ENCODE peak calls at places on chromosomes 5 and 9, in four cellular contexts. K is mucosa of gallbladder, V is AG04450, E is SJSA1. R is an unnamed sample.

GRCh38 chr5:14414615-14415515 is 166.7 kb upstream of the OTULINL start:
- DNase-seq in E (no peak), K (no peak), V (no peak), R (peak; percentile 32)

GRCh38 chr5:157177935-157178334 is 2.7 kb upstream of the ITK start:
- DNase-seq in V (no peak), K (no peak), E (no peak), R (peak; percentile 27)

GRCh38 chr9:131030239-131030977 is 21.4 kb downstream of the LAMC3 start:
- DNase-seq in E (no peak), V (no peak), K (no peak), R (no peak)

GRCh38 chr5:501040-501832 is 23.0 kb downstream of the SLC9A3 start:
- DNase-seq in E (no peak), K (peak; percentile 61), V (no peak), R (no peak)

GRCh38 chr5:177553671-177554429 is 513 bp downstream of the FAM193B start:
- DNase-seq in E (peak; percentile 48), V (no peak), K (peak; percentile 15), R (peak; percentile 60)

GRCh38 chr9:120625222-120625621 is 45.3 kb upstream of the CDK5RAP2 start:
- DNase-seq in V (no peak), K (no peak), E (no peak), R (no peak)

GRCh38 chr9:136282272-136282861 is 21.5 kb downstream of the CCDC187 start:
- DNase-seq in K (no peak), V (no peak), E (no peak), R (no peak)

GRCh38 chr5:100520348-100520747 is 14.8 kb upstream of the FAM174A start:
- DNase-seq in K (no peak), E (no peak), V (no peak), R (no peak)

GRCh38 chr5:145846087-145846486 is 10.9 kb upstream of the PRELID2 start:
- DNase-seq in V (no peak), E (no peak), K (no peak), R (no peak)

GRCh38 chr9:91156451-91157234 is 205.1 kb downstream of the AUH start:
- DNase-seq in E (no peak), K (no peak), V (no peak), R (peak; percentile 36)

GRCh38 chr5:155024015-155024414 is 10.5 kb downstream of the KIF4B start:
- DNase-seq in V (no peak), K (no peak), E (no peak), R (no peak)

GRCh38 chr5:59592101-59592500 is 301.4 kb downstream of the PDE4D start:
- DNase-seq in E (no peak), K (no peak), V (peak; percentile 4), R (no peak)

GRCh38 chr5:179858241-179858585 is 404 bp downstream of the MRNIP start:
- DNase-seq in V (no peak), K (no peak), E (no peak), R (peak; percentile 56)

GRCh38 chr5:154214236-154215106 is 23.9 kb downstream of the GALNT10 start:
- DNase-seq in V (no peak), K (no peak), E (no peak), R (no peak)

GRCh38 chr5:154937186-154937717 is 759 bp downstream of the GEMIN5 start:
- DNase-seq in K (no peak), V (no peak), E (no peak), R (no peak)

GRCh38 chr9:90915693-90916092 is 114.1 kb downstream of the SYK start:
- DNase-seq in K (no peak), V (no peak), E (peak; percentile 6), R (peak; percentile 60)

GRCh38 chr9:138066049-138066448 is 188.5 kb downstream of the CACNA1B start:
- DNase-seq in K (no peak), V (no peak), E (no peak), R (no peak)

GRCh38 chr5:37735649-37736347 is 104.0 kb downstream of the GDNF start:
- DNase-seq in K (no peak), E (no peak), V (no peak), R (no peak)

GRCh38 chr5:113166710-113167366 is 190.2 kb downstream of the DCP2 start:
- DNase-seq in V (peak; percentile 63), E (peak; percentile 97), K (no peak), R (no peak)

GRCh38 chr9:14315754-14316573 is 2.0 kb upstream of the NFIB start:
- DNase-seq in E (no peak), V (no peak), K (no peak), R (no peak)